ENCODE peak calls at places on chromosomes 11 and 22, in eight cellular contexts. O is MCF 10A, K is lung microvascular endothelial cell, G is HTR-8/SVneo, J is T-helper 17 cell, M is cardiac septum, H is ecto neural progenitor cell, B is GM03348. A is an unnamed sample.

GRCh38 chr22:50473855-50474671 is 772 bp downstream of the SBF1 start:
- DNase-seq in O (no peak), J (no peak), B (peak; percentile 85), K (peak; percentile 66), G (no peak), H (no peak), M (no peak), A (no peak)

GRCh38 chr11:102580185-102580951 is 44.8 kb downstream of the MMP20 start:
- DNase-seq in K (no peak), J (no peak), M (no peak), H (no peak), G (no peak), O (no peak), B (no peak), A (no peak)

GRCh38 chr22:17303840-17304779 is 65.2 kb upstream of the CECR2 start:
- DNase-seq in O (no peak), J (peak; percentile 24), B (no peak), M (no peak), G (no peak), H (no peak), K (no peak), A (no peak)

GRCh38 chr22:37560682-37561208 is 465 bp downstream of the CDC42EP1 start:
- DNase-seq in M (no peak), K (peak; percentile 72), H (peak; percentile 71), G (no peak), B (peak; percentile 88), O (peak; percentile 35), J (no peak), A (no peak)

GRCh38 chr11:71449596-71449995 is 1.4 kb upstream of the DHCR7 start:
- DNase-seq in G (no peak), M (peak; percentile 15), J (no peak), H (no peak), K (no peak), O (no peak), B (no peak), A (no peak)

GRCh38 chr11:10273738-10274137 is 20.3 kb downstream of the SBF2 start:
- DNase-seq in J (no peak), O (no peak), M (no peak), K (no peak), H (no peak), B (no peak), G (no peak), A (no peak)

GRCh38 chr11:72578991-72579815 is 95.0 kb downstream of the PDE2A start:
- DNase-seq in K (no peak), O (no peak), M (peak; percentile 50), J (no peak), G (no peak), B (no peak), H (no peak), A (no peak)

GRCh38 chr11:8382436-8383053 is 118.9 kb upstream of the LMO1 start:
- DNase-seq in H (peak; percentile 48), K (peak; percentile 12), M (no peak), G (peak; percentile 28), O (peak; percentile 21), J (no peak), B (peak; percentile 47), A (peak; percentile 2)

GRCh38 chr11:128555606-128556005 is 31.8 kb downstream of the ETS1 start:
- DNase-seq in K (peak; percentile 52), H (no peak), G (no peak), M (no peak), B (peak; percentile 36), J (no peak), O (peak; percentile 24), A (no peak)

GRCh38 chr11:75538150-75538942 is 12.6 kb upstream of the GDPD5 start:
- DNase-seq in G (no peak), J (no peak), H (no peak), M (no peak), O (no peak), B (no peak), K (no peak), A (no peak)

GRCh38 chr11:793556-793955 is 3.7 kb upstream of the CEND1 start:
- DNase-seq in J (no peak), G (no peak), H (no peak), O (no peak), M (no peak), B (no peak), K (no peak), A (no peak)

GRCh38 chr11:665707-666281 is 28.7 kb downstream of the DRD4 start:
- DNase-seq in H (no peak), B (peak; percentile 88), K (no peak), O (no peak), M (no peak), J (no peak), G (no peak), A (no peak)

GRCh38 chr11:19817265-19817851 is 104.7 kb downstream of the NAV2 start:
- DNase-seq in H (no peak), K (no peak), M (no peak), O (no peak), J (no peak), B (no peak), G (no peak), A (no peak)

GRCh38 chr11:898540-899190 is 11.9 kb downstream of the CHID1 start:
- DNase-seq in M (no peak), B (no peak), H (peak; percentile 66), K (peak; percentile 27), J (no peak), O (no peak), G (no peak), A (no peak)

GRCh38 chr22:37240240-37240940 is 3.7 kb downstream of the RAC2 start:
- DNase-seq in G (no peak), J (no peak), K (no peak), B (no peak), O (no peak), M (no peak), H (no peak), A (no peak)